ENCODE peak calls at places on chromosomes 13 and 19, in five cellular contexts. I is uterus, C is MCF 10A, G is BE2C, A is bronchial epithelial cell. Y is an unnamed sample.

GRCh38 chr13:20534038-20534608 is 8.5 kb upstream of the CRYL1 start:
- DNase-seq in G (no peak), A (no peak), I (no peak), C (no peak), Y (no peak)

GRCh38 chr19:1417681-1418493 is 10.5 kb downstream of the DAZAP1 start:
- DNase-seq in A (no peak), I (peak), G (no peak), C (no peak), Y (no peak)

GRCh38 chr19:752652-753517 is 2.0 kb downstream of the MISP start:
- DNase-seq in A (peak), C (peak), I (peak), G (no peak), Y (peak)

GRCh38 chr19:30421571-30421970 is 49.4 kb downstream of the ZNF536 start:
- DNase-seq in G (no peak), I (no peak), C (no peak), A (no peak), Y (no peak)

GRCh38 chr19:4955274-4955673 is 13.6 kb upstream of the KDM4B start:
- DNase-seq in G (no peak), I (no peak), A (no peak), C (no peak), Y (no peak)

GRCh38 chr13:97583884-97584497 is 150.0 kb downstream of the RAP2A start:
- DNase-seq in I (no peak), C (no peak), A (no peak), G (no peak), Y (no peak)

GRCh38 chr13:51584731-51585191 is 499 bp downstream of the WDFY2 start:
- DNase-seq in A (peak), I (no peak), G (peak), C (peak), Y (peak)

GRCh38 chr13:98751397-98752110 is 918 bp downstream of the SLC15A1 start:
- DNase-seq in G (no peak), I (no peak), C (no peak), A (peak), Y (peak)

GRCh38 chr19:6402834-6403608 is 10.1 kb upstream of the GTF2F1 start:
- DNase-seq in C (no peak), G (no peak), A (no peak), I (no peak), Y (peak)

GRCh38 chr19:57192064-57192395 is 730 bp downstream of the ZNF264 start:
- DNase-seq in G (no peak), C (peak), I (no peak), A (no peak), Y (peak)

GRCh38 chr13:51731759-51732158 is 72.2 kb downstream of the DHRS12 start:
- DNase-seq in A (no peak), I (no peak), C (peak), G (no peak), Y (no peak)

GRCh38 chr13:24269803-24270202 is 39.6 kb upstream of the C1QTNF9 start:
- DNase-seq in I (no peak), G (no peak), A (peak), C (no peak), Y (no peak)

GRCh38 chr13:114109646-114110045 is 22.8 kb downstream of the RASA3 start:
- DNase-seq in C (no peak), I (peak), A (no peak), G (peak), Y (no peak)

GRCh38 chr13:72255908-72256307 is 388.9 kb upstream of the DACH1 start:
- DNase-seq in I (no peak), C (peak), G (peak), A (peak), Y (peak)

GRCh38 chr13:102289606-102290005 is 112.2 kb downstream of the FGF14 start:
- DNase-seq in G (no peak), A (peak), I (no peak), C (peak), Y (no peak)

GRCh38 chr19:16330368-16330801 is 5.8 kb downstream of the KLF2 start:
- DNase-seq in A (peak), I (peak), C (peak), G (peak), Y (no peak)

GRCh38 chr13:21616205-21616604 is 12.2 kb upstream of the MICU2 start:
- DNase-seq in I (no peak), A (no peak), G (no peak), C (no peak), Y (no peak)

GRCh38 chr19:41288898-41289505 is 21.0 kb upstream of the CCDC97 start:
- DNase-seq in A (no peak), I (no peak), C (no peak), G (no peak), Y (no peak)

GRCh38 chr19:15412832-15413231 is 6.0 kb downstream of the AKAP8L start:
- DNase-seq in C (no peak), G (no peak), A (no peak), I (no peak), Y (no peak)

GRCh38 chr19:17999685-18000479 is 8.1 kb upstream of the ARRDC2 start:
- DNase-seq in G (no peak), A (no peak), I (no peak), C (no peak), Y (no peak)

GRCh38 chr19:9910625-9911024 is 25.7 kb downstream of the OLFM2 start:
- DNase-seq in G (no peak), I (no peak), A (no peak), C (no peak), Y (no peak)

GRCh38 chr13:112999414-113000177 is 30.6 kb downstream of the MCF2L start:
- DNase-seq in I (no peak), G (no peak), A (no peak), C (no peak), Y (no peak)

GRCh38 chr19:4390017-4390861 is 10.1 kb downstream of the SH3GL1 start:
- DNase-seq in G (no peak), A (peak), I (no peak), C (no peak), Y (peak)

GRCh38 chr13:97621631-97622030 is 187.7 kb downstream of the RAP2A start:
- DNase-seq in A (no peak), C (no peak), G (no peak), I (no peak), Y (no peak)

GRCh38 chr19:35006342-35006998 is 6.3 kb downstream of the GRAMD1A start:
- DNase-seq in A (peak), C (peak), G (no peak), I (no peak), Y (no peak)

GRCh38 chr19:7507884-7508283 is 8.0 kb upstream of the ZNF358 start:
- DNase-seq in A (peak), I (peak), C (peak), G (peak), Y (peak)

GRCh38 chr19:12723643-12724426 is at the start of gene TNPO2:
- DNase-seq in A (peak), C (peak), G (peak), I (peak), Y (peak)

GRCh38 chr19:9353011-9353410 is 9.8 kb upstream of the ZNF177 start:
- DNase-seq in C (no peak), I (no peak), A (no peak), G (no peak), Y (no peak)

GRCh38 chr13:105328212-105328611 is 1207.2 kb downstream of the EFNB2 start:
- DNase-seq in I (no peak), C (no peak), G (no peak), A (no peak), Y (no peak)

GRCh38 chr13:21529102-21529893 is 70.2 kb upstream of the ZDHHC20 start:
- DNase-seq in I (no peak), A (no peak), C (no peak), G (no peak), Y (no peak)

GRCh38 chr19:11091343-11092153 is 2.3 kb downstream of the LDLR start:
- DNase-seq in G (no peak), I (peak), C (peak), A (peak), Y (no peak)

GRCh38 chr19:16782719-16783118 is 46.5 kb upstream of the SIN3B start:
- DNase-seq in I (no peak), A (no peak), C (no peak), G (no peak), Y (no peak)

GRCh38 chr13:114248011-114248410 is 13.3 kb downstream of the CDC16 start:
- DNase-seq in A (no peak), C (no peak), G (no peak), I (no peak), Y (no peak)

GRCh38 chr19:45396389-45397260 is 8.2 kb downstream of the PPP1R13L start:
- DNase-seq in A (no peak), C (no peak), G (no peak), I (no peak), Y (peak)

GRCh38 chr19:45400192-45400591 is 4.7 kb downstream of the PPP1R13L start:
- DNase-seq in C (peak), G (no peak), A (peak), I (no peak), Y (no peak)

GRCh38 chr19:45391346-45391745 is 13.5 kb downstream of the PPP1R13L start:
- DNase-seq in C (no peak), A (no peak), G (no peak), I (no peak), Y (no peak)

GRCh38 chr19:45391871-45392665 is 12.8 kb downstream of the PPP1R13L start:
- DNase-seq in G (no peak), A (no peak), C (no peak), I (no peak), Y (no peak)

GRCh38 chr19:45395524-45396388 is 9.1 kb downstream of the PPP1R13L start:
- DNase-seq in C (no peak), I (no peak), G (no peak), A (no peak), Y (peak)
- TF ChIP-seq CTCF in C (no peak), I (no peak), G (no peak), A (no peak), Y (no peak)

GRCh38 chr13:110897521-110897920 is 17.3 kb downstream of the ANKRD10 start:
- DNase-seq in I (no peak), C (no peak), G (no peak), A (no peak), Y (no peak)
- TF ChIP-seq CTCF in I (no peak), C (no peak), G (no peak), A (no peak), Y (no peak)

GRCh38 chr13:39273953-39274352 is 235.7 kb downstream of the NHLRC3 start:
- DNase-seq in C (peak), G (no peak), A (peak), I (no peak), Y (no peak)
- TF ChIP-seq CTCF in C (peak), G (no peak), A (peak), I (no peak), Y (no peak)

GRCh38 chr13:48975101-48975925 is at the start of gene FNDC3A:
- DNase-seq in C (peak), I (peak), G (peak), A (peak), Y (peak)
- TF ChIP-seq CTCF in C (no peak), I (peak), G (no peak), A (peak), Y (no peak)

DNA sequence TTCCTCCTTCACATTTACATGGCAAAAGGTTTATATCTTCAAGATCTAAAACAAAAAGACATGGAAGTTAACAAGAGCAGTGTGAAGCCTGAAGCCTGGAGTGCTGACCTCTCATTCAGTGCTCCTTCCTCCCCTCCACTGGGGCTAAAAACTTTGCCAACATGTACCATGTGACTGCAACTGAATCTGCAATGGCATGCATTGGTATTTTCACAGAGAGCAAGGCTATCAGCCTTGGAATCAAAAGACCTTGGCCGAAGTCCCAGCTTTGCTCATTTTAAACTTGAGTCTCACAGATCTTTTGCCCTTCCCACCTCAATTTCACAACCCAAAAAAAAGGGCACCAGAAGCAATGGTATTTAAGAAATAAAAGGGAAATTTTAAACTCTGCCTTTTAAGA is 325.1 kb downstream of the DCT start:
- DNase-seq in C (peak), A (peak), G (no peak), I (no peak), Y (no peak)
- TF ChIP-seq CTCF in C (no peak), A (no peak), G (no peak), I (no peak), Y (no peak)

GRCh38 chr13:42219051-42219450 is 52.9 kb upstream of the AKAP11 start:
- DNase-seq in A (no peak), C (no peak), I (no peak), G (no peak), Y (no peak)

GRCh38 chr13:42215578-42216421 is 56.2 kb upstream of the AKAP11 start:
- DNase-seq in C (peak), I (no peak), A (peak), G (peak), Y (peak)

GRCh38 chr13:42218576-42218975 is 53.4 kb upstream of the AKAP11 start:
- DNase-seq in I (no peak), A (peak), G (no peak), C (peak), Y (no peak)

GRCh38 chr13:42214445-42214844 is 57.5 kb upstream of the AKAP11 start:
- DNase-seq in C (peak), G (no peak), I (no peak), A (no peak), Y (no peak)

DNA sequence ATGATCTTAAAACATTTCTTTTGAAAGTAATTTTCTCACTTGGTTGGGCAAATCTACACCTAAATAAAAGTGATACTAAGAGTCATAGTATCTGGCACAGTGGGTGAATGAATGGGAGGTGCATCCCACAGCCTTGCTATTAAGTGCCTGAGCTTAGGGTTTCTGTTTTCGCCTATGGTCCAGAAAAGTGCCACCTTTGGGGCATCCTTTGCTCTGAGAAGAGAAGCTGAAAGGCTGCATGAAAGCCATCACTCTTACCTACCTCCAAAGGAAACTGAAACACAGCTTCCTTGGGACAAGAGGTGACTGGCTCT is 55.6 kb upstream of the AKAP11 start:
- DNase-seq in G (no peak), C (no peak), A (no peak), I (no peak), Y (no peak)
- TF ChIP-seq CTCF in G (no peak), C (no peak), A (no peak), I (no peak), Y (no peak)

GRCh38 chr13:95258098-95258497 is 43.2 kb downstream of the ABCC4 start:
- DNase-seq in I (no peak), A (no peak), G (no peak), C (no peak), Y (no peak)

GRCh38 chr13:95258619-95259194 is 42.5 kb downstream of the ABCC4 start:
- DNase-seq in I (no peak), A (no peak), C (no peak), G (no peak), Y (no peak)

GRCh38 chr13:95261956-95262355 is 39.3 kb downstream of the ABCC4 start:
- DNase-seq in C (no peak), A (no peak), G (no peak), I (no peak), Y (no peak)

GRCh38 chr13:95262837-95263381 is 38.3 kb downstream of the ABCC4 start:
- DNase-seq in C (no peak), G (no peak), I (no peak), A (no peak), Y (no peak)

DNA sequence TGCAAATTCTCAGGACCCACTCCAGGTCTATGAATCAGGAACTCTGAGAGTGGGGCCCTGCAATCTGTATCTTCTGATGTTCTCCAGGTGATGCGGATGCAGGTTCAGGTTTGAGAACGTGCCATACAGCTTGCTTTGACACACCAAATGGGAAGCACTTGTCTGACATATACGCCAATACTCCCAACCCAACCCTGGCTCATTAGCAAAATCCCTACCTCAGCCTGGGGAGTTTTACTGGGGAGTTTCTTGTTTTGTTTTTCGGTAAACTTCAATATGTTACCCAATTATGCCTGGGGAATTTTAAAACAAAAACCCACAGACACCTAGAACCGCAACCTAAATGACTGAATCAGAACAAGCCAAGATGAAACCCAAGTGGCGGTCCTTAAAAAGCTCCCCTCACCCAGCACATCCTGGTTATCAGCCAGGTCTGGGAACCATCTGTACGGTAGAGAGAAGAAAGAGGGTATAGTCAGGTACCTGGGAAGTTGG is 41.2 kb downstream of the ABCC4 start:
- DNase-seq in A (no peak), C (no peak), I (no peak), G (no peak), Y (no peak)
- TF ChIP-seq CTCF in A (no peak), C (no peak), I (no peak), G (no peak), Y (no peak)

DNA sequence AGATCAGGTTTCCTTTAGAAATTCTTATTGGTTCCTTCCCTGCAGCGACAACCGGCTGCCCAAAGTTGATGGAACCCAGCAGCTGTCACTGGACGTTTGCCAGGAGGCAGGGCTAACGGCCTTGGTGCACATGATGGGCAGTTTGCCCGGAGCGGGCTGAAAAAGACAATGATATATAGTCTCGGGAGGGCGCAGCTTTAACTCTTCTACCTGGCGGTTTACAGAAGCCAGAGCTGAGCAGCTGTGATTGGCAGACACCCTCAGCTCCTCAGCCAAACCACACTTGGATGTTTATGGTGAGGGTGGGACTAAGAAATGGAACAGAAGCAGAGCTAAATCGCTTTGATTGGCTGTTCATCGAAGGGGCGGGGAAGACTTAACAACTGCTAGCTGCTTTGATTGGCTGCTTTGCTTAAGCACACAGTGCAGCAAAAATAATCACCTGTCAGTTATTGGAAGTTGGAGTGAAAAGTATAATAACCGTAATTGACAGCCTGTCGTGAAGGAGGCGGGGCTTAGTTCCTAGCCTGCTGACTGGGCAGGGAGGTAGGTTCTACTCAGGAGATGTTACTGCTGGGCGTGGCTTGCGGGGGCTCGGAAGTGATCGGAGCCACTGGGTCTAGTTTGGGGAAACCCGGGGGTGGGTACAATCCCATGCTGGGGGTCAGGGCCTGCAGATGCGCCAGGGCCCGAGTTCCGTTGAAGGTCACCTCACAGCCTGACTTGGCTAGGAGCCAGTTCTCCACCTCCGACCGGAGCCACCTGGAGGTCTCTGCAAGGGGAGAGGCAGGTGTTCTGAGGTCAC is 7.5 kb downstream of the EMP3 start:
- DNase-seq in C (peak), G (peak), A (peak), I (peak), Y (peak)
- TF ChIP-seq CTCF in C (no peak), G (no peak), A (no peak), I (no peak), Y (no peak)

DNA sequence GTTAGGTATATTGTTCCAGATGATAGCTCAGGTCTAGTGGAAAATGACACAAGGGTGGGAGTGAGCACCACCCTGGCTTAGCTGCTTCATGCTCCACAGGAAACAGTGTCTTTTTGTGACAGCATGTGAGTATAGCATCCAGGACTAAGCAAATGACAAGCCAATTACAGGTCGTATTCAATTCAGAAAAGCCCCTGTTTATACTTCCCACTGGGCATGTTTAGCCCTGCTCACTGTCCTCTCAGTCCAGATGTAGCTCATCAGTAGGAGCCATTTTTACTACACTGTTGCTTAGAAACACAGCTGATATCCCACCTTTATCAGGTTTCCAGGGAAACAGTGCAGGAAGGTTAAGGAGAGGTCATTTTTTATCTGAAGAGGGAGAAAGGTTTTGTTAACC is 8.0 kb downstream of the ABHD13 start:
- DNase-seq in G (peak), I (no peak), C (no peak), A (peak), Y (no peak)
- TF ChIP-seq CTCF in G (no peak), I (no peak), C (no peak), A (no peak), Y (no peak)

Y was measured in nephron progenitor cell.